ENCODE peak calls at places on chromosomes 6 and 20, in seven cellular contexts. T, I, Q, O, H, V and E are unnamed samples.

GRCh38 chr6:44247338-44248302 is 719 bp downstream of the HSP90AB1 start:
- DNase-seq in T (peak), I (peak), Q (peak), O (no peak), H (no peak), V (no peak), E (no peak)

GRCh38 chr20:19244291-19244690 is 31.8 kb downstream of the SLC24A3 start:
- DNase-seq in T (no peak), I (no peak), Q (no peak), O (no peak), H (no peak), V (no peak), E (no peak)

GRCh38 chr6:140225587-140226438 is 851.4 kb upstream of the CITED2 start:
- DNase-seq in T (no peak), I (no peak), Q (no peak), O (no peak), H (no peak), V (no peak), E (no peak)

GRCh38 chr6:109793793-109794192 is 102.7 kb downstream of the FIG4 start:
- DNase-seq in T (no peak), I (no peak), Q (peak), O (no peak), H (no peak), V (no peak), E (no peak)

GRCh38 chr20:36703530-36703929 is 42.4 kb downstream of the NDRG3 start:
- DNase-seq in T (no peak), I (no peak), Q (no peak), O (no peak), H (no peak), V (no peak), E (no peak)

GRCh38 chr6:135815216-135815615 is 36.3 kb upstream of the PDE7B start:
- DNase-seq in T (no peak), I (no peak), Q (no peak), O (no peak), H (no peak), V (no peak), E (no peak)

GRCh38 chr20:5172167-5172586 is 45.4 kb downstream of the CDS2 start:
- DNase-seq in T (no peak), I (no peak), Q (no peak), O (peak), H (no peak), V (no peak), E (no peak)

GRCh38 chr20:34578521-34579147 is 20.1 kb downstream of the MAP1LC3A start:
- DNase-seq in T (no peak), I (no peak), Q (no peak), O (no peak), H (no peak), V (no peak), E (no peak)

GRCh38 chr6:148869589-148869988 is 122.8 kb downstream of the UST start:
- DNase-seq in T (no peak), I (no peak), Q (no peak), O (no peak), H (no peak), V (no peak), E (no peak)

GRCh38 chr6:42451146-42451594 is 556 bp downstream of the TRERF1 start:
- DNase-seq in T (no peak), I (no peak), Q (no peak), O (no peak), H (no peak), V (no peak), E (no peak)

GRCh38 chr20:57030611-57031600 is 235.5 kb downstream of the BMP7 start:
- DNase-seq in T (no peak), I (peak), Q (no peak), O (no peak), H (no peak), V (no peak), E (no peak)

GRCh38 chr6:135606392-135606791 is 108.9 kb upstream of the AHI1 start:
- DNase-seq in T (no peak), I (no peak), Q (no peak), O (no peak), H (no peak), V (no peak), E (no peak)

GRCh38 chr20:23679448-23680092 is 9.3 kb downstream of the CST4 start:
- DNase-seq in T (no peak), I (no peak), Q (no peak), O (no peak), H (peak), V (no peak), E (no peak)

GRCh38 chr20:17197041-17197440 is 29.8 kb upstream of the PCSK2 start:
- DNase-seq in T (no peak), I (no peak), Q (no peak), O (no peak), H (no peak), V (no peak), E (no peak)

GRCh38 chr6:101146389-101146788 is 247.1 kb upstream of the GRIK2 start:
- DNase-seq in T (no peak), I (no peak), Q (no peak), O (no peak), H (no peak), V (no peak), E (no peak)

GRCh38 chr6:80182291-80182690 is 75.8 kb downstream of the BCKDHB start:
- DNase-seq in T (no peak), I (no peak), Q (no peak), O (no peak), H (no peak), V (no peak), E (no peak)

GRCh38 chr20:21105429-21106170 is 558 bp downstream of the LINC00237 start:
- DNase-seq in T (no peak), I (peak), Q (no peak), O (no peak), H (peak), V (no peak), E (no peak)

GRCh38 chr6:158972241-158973233 is 27.5 kb downstream of the RSPH3 start:
- DNase-seq in T (peak), I (peak), Q (peak), O (peak), H (no peak), V (peak), E (no peak)

GRCh38 chr6:132300323-132300949 is 100.8 kb downstream of the MOXD1 start:
- DNase-seq in T (peak), I (peak), Q (peak), O (no peak), H (no peak), V (no peak), E (peak)

GRCh38 chr6:90241229-90241873 is 55.3 kb downstream of the BACH2 start:
- DNase-seq in T (no peak), I (no peak), Q (peak), O (no peak), H (no peak), V (no peak), E (no peak)

GRCh38 chr6:56683882-56684281 is 41.2 kb upstream of the DST start:
- DNase-seq in T (peak), I (no peak), Q (no peak), O (no peak), H (no peak), V (no peak), E (no peak)

GRCh38 chr6:150310539-150310938 is 58.3 kb upstream of the IYD start:
- DNase-seq in T (no peak), I (no peak), Q (no peak), O (no peak), H (no peak), V (no peak), E (no peak)

GRCh38 chr20:61665746-61666470 is 399.8 kb downstream of the TAF4 start:
- DNase-seq in T (no peak), I (no peak), Q (no peak), O (no peak), H (no peak), V (no peak), E (no peak)

GRCh38 chr6:36268478-36269248 is 1.2 kb upstream of the PNPLA1 start:
- DNase-seq in T (no peak), I (no peak), Q (no peak), O (no peak), H (no peak), V (no peak), E (no peak)

GRCh38 chr20:63102720-63103375 is 96.1 kb upstream of the BHLHE23 start:
- DNase-seq in T (no peak), I (peak), Q (no peak), O (no peak), H (no peak), V (peak), E (peak)

GRCh38 chr6:113031591-113031990 is 684.5 kb downstream of the RFPL4B start:
- DNase-seq in T (no peak), I (no peak), Q (no peak), O (no peak), H (no peak), V (no peak), E (no peak)

GRCh38 chr20:13535627-13536026 is 103.1 kb downstream of the TASP1 start:
- DNase-seq in T (no peak), I (no peak), Q (no peak), O (no peak), H (no peak), V (no peak), E (no peak)

GRCh38 chr20:60001027-60001567 is 42.9 kb downstream of the CDH26 start:
- DNase-seq in T (no peak), I (no peak), Q (no peak), O (no peak), H (no peak), V (no peak), E (no peak)

GRCh38 chr20:1632228-1632577 is 12.4 kb upstream of the SIRPB1 start:
- DNase-seq in T (no peak), I (no peak), Q (no peak), O (no peak), H (no peak), V (no peak), E (no peak)

GRCh38 chr20:22717466-22717865 is 133.1 kb upstream of the FOXA2 start:
- DNase-seq in T (no peak), I (no peak), Q (peak), O (no peak), H (no peak), V (no peak), E (no peak)

GRCh38 chr6:170040906-170041305 is 250.0 kb downstream of the DLL1 start:
- DNase-seq in T (no peak), I (no peak), Q (no peak), O (no peak), H (no peak), V (no peak), E (no peak)

GRCh38 chr20:57476641-57477461 is 48.1 kb downstream of the CTCFL start:
- DNase-seq in T (no peak), I (no peak), Q (no peak), O (no peak), H (no peak), V (no peak), E (no peak)

GRCh38 chr6:117629119-117629518 is 26.8 kb upstream of the GOPC start:
- DNase-seq in T (no peak), I (no peak), Q (no peak), O (no peak), H (no peak), V (no peak), E (no peak)

GRCh38 chr6:7401103-7401502 is 11.5 kb downstream of the RIOK1 start:
- DNase-seq in T (no peak), I (no peak), Q (no peak), O (no peak), H (no peak), V (no peak), E (no peak)

GRCh38 chr6:20608371-20608770 is 74.1 kb downstream of the CDKAL1 start:
- DNase-seq in T (no peak), I (no peak), Q (no peak), O (no peak), H (no peak), V (no peak), E (no peak)

GRCh38 chr6:111503660-111504059 is 20.6 kb upstream of the REV3L start:
- DNase-seq in T (peak), I (peak), Q (no peak), O (no peak), H (no peak), V (no peak), E (no peak)

GRCh38 chr6:43524483-43524961 is 7.6 kb downstream of the POLR1C start:
- DNase-seq in T (no peak), I (no peak), Q (peak), O (no peak), H (no peak), V (no peak), E (no peak)

GRCh38 chr6:54282186-54282585 is 26.1 kb upstream of the TINAG start:
- DNase-seq in T (no peak), I (no peak), Q (no peak), O (no peak), H (no peak), V (no peak), E (no peak)

GRCh38 chr6:32885698-32886286 is 31.8 kb downstream of the PSMB9 start:
- DNase-seq in T (peak), I (peak), Q (peak), O (peak), H (no peak), V (no peak), E (no peak)

GRCh38 chr6:168647271-168647670 is 206.3 kb downstream of the SMOC2 start:
- DNase-seq in T (no peak), I (peak), Q (no peak), O (no peak), H (no peak), V (no peak), E (no peak)

GRCh38 chr6:168650686-168651085 is 209.7 kb downstream of the SMOC2 start:
- DNase-seq in T (no peak), I (no peak), Q (no peak), O (no peak), H (no peak), V (no peak), E (no peak)

GRCh38 chr6:168649209-168649608 is 208.2 kb downstream of the SMOC2 start:
- DNase-seq in T (no peak), I (peak), Q (no peak), O (no peak), H (no peak), V (no peak), E (no peak)

GRCh38 chr6:168648730-168649129 is 207.7 kb downstream of the SMOC2 start:
- DNase-seq in T (no peak), I (peak), Q (no peak), O (no peak), H (no peak), V (no peak), E (no peak)

GRCh38 chr6:168648240-168648639 is 207.3 kb downstream of the SMOC2 start:
- DNase-seq in T (no peak), I (peak), Q (no peak), O (no peak), H (no peak), V (no peak), E (no peak)
- TF ChIP-seq TAF1 in T (no peak), I (no peak), Q (no peak), O (no peak), H (no peak), V (no peak), E (no peak)

GRCh38 chr20:3233991-3234498 is 4.9 kb downstream of the SLC4A11 start:
- DNase-seq in T (no peak), I (no peak), Q (no peak), O (no peak), H (no peak), V (no peak), E (no peak)
- TF ChIP-seq TAF1 in T (no peak), I (no peak), Q (no peak), O (no peak), H (no peak), V (no peak), E (no peak)

GRCh38 chr6:168149015-168149414 is 70.0 kb upstream of the FRMD1 start:
- DNase-seq in T (no peak), I (no peak), Q (no peak), O (no peak), H (no peak), V (no peak), E (no peak)

GRCh38 chr6:168150551-168151444 is 71.8 kb upstream of the FRMD1 start:
- DNase-seq in T (no peak), I (peak), Q (no peak), O (no peak), H (peak), V (no peak), E (no peak)

GRCh38 chr6:168148231-168148849 is 69.3 kb upstream of the FRMD1 start:
- DNase-seq in T (no peak), I (no peak), Q (no peak), O (no peak), H (peak), V (no peak), E (no peak)

GRCh38 chr6:168145747-168146596 is 67.0 kb upstream of the FRMD1 start:
- DNase-seq in T (no peak), I (no peak), Q (no peak), O (no peak), H (peak), V (no peak), E (no peak)

GRCh38 chr6:168147205-168147738 is 68.3 kb upstream of the FRMD1 start:
- DNase-seq in T (no peak), I (no peak), Q (no peak), O (no peak), H (no peak), V (no peak), E (no peak)
- TF ChIP-seq TAF1 in T (no peak), I (no peak), Q (no peak), O (no peak), H (no peak), V (no peak), E (no peak)

DNA sequence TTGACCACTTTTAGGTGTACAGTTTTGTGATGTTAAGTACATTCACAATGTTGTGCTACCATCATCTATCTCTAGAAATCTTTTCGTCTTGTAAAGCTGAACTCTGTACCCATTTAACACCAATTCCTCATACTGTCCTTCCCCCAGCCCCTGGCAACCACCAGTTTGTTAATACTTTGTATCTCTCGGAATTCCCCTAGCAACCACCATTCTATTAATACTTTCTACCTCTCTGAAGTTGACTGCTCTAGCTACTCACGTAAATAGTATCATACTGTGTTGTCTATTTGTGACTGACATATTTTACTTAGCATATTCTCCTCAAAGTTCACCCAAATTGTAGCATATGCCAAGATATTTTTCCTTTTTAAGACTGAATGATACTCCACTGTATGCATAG is 82.3 kb upstream of the CLDN20 start:
- DNase-seq in T (peak), I (no peak), Q (no peak), O (no peak), H (no peak), V (no peak), E (no peak)
- TF ChIP-seq TAF1 in T (no peak), I (no peak), Q (no peak), O (no peak), H (no peak), V (no peak), E (no peak)

GRCh38 chr6:39841291-39841690 is 49.1 kb downstream of the DAAM2 start:
- DNase-seq in T (no peak), I (no peak), Q (no peak), O (no peak), H (no peak), V (no peak), E (no peak)
- TF ChIP-seq TAF1 in T (no peak), I (no peak), Q (no peak), O (no peak), H (no peak), V (no peak), E (no peak)

DNA sequence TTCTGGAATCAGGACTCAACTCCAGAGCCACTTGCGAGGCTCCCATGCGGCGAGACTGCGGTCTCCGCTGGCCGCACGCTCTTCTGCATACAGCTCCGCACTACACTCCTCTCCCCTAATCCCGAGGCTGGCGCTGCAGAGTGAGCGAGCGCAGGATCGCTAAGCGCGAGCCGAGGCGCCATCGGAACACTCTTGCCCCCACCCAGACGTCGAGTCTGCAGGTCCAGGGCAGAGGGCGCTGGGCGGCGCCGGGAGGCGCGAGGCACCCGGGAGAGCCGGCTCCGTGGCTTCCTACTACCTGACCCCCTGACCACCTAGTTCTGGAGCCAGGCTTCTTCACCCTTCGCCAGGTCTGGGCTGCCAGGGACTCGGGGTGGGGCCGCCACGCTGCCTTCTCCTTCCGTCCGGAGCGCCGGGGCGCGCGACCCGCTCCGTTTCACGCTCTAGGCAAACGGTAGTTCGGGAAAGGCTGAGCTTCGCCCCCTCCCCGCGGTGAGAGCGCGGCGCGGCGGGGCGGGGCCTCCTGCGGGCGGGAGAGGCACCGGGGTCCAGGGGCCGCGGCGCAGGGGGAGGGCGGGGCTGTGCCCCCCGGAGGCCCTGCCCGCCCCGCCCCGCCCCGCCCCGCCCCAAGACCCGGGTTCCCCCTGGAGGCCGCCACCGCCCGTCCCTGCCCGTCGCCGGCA is 5.4 kb upstream of the TUBB2A start:
- DNase-seq in T (peak), I (peak), Q (peak), O (no peak), H (peak), V (peak), E (peak)
- TF ChIP-seq TAF1 in T (peak), I (peak), Q (peak), O (no peak), H (peak), V (no peak), E (no peak)